ENCODE peak calls at places on chromosomes 1 and 21, in seven cellular contexts. One of them, this sample, is unnamed.

GRCh38 chr1:5994713-5995621 is 2.7 kb upstream of the NPHP4 start:
- DNase-seq in COLO829: no peak
- DNase-seq in mesothelial cell of epicardium: no peak
- DNase-seq in GM04503: no peak
- DNase-seq in NCI-H1092 treated with DMSO at 0.1 percent for 48 hours: no peak
- DNase-seq in AG08396: no peak
- DNase-seq in activated T-cell treated with anti-CD3 and anti-CD28 coated beads for 1 hour: peak
- DNase-seq in this sample: no peak

GRCh38 chr1:156711011-156711817 is 5.8 kb upstream of the CRABP2 start:
- DNase-seq in GM04503: no peak
- DNase-seq in mesothelial cell of epicardium: no peak
- DNase-seq in COLO829: no peak
- DNase-seq in NCI-H1092 treated with DMSO at 0.1 percent for 48 hours: no peak
- DNase-seq in activated T-cell treated with anti-CD3 and anti-CD28 coated beads for 1 hour: no peak
- DNase-seq in AG08396: no peak
- DNase-seq in this sample: no peak

GRCh38 chr1:218357893-218358232 is 12.7 kb downstream of the TGFB2 start:
- DNase-seq in GM04503: no peak
- DNase-seq in NCI-H1092 treated with DMSO at 0.1 percent for 48 hours: no peak
- DNase-seq in COLO829: no peak
- DNase-seq in activated T-cell treated with anti-CD3 and anti-CD28 coated beads for 1 hour: no peak
- DNase-seq in AG08396: no peak
- DNase-seq in mesothelial cell of epicardium: no peak
- DNase-seq in this sample: no peak

GRCh38 chr1:1075148-1075935 is 1.2 kb upstream of the RNF223 start:
- DNase-seq in activated T-cell treated with anti-CD3 and anti-CD28 coated beads for 1 hour: no peak
- DNase-seq in GM04503: no peak
- DNase-seq in AG08396: no peak
- DNase-seq in NCI-H1092 treated with DMSO at 0.1 percent for 48 hours: no peak
- DNase-seq in mesothelial cell of epicardium: no peak
- DNase-seq in COLO829: no peak
- DNase-seq in this sample: no peak

GRCh38 chr1:85463666-85464496 is 1.1 kb downstream of the DDAH1 start:
- DNase-seq in NCI-H1092 treated with DMSO at 0.1 percent for 48 hours: peak
- DNase-seq in mesothelial cell of epicardium: no peak
- DNase-seq in activated T-cell treated with anti-CD3 and anti-CD28 coated beads for 1 hour: no peak
- DNase-seq in AG08396: peak
- DNase-seq in COLO829: no peak
- DNase-seq in GM04503: peak
- DNase-seq in this sample: peak

GRCh38 chr1:196078691-196079090 is 529.5 kb downstream of the KCNT2 start:
- DNase-seq in COLO829: no peak
- DNase-seq in AG08396: no peak
- DNase-seq in activated T-cell treated with anti-CD3 and anti-CD28 coated beads for 1 hour: no peak
- DNase-seq in mesothelial cell of epicardium: no peak
- DNase-seq in GM04503: no peak
- DNase-seq in NCI-H1092 treated with DMSO at 0.1 percent for 48 hours: no peak
- DNase-seq in this sample: no peak

GRCh38 chr1:207440634-207441033 is 13.5 kb upstream of the CR2 start:
- DNase-seq in NCI-H1092 treated with DMSO at 0.1 percent for 48 hours: no peak
- DNase-seq in mesothelial cell of epicardium: no peak
- DNase-seq in AG08396: no peak
- DNase-seq in GM04503: no peak
- DNase-seq in COLO829: no peak
- DNase-seq in activated T-cell treated with anti-CD3 and anti-CD28 coated beads for 1 hour: no peak
- DNase-seq in this sample: no peak

GRCh38 chr1:151898519-151898991 is 10.8 kb downstream of the THEM4 start:
- DNase-seq in NCI-H1092 treated with DMSO at 0.1 percent for 48 hours: no peak
- DNase-seq in COLO829: no peak
- DNase-seq in AG08396: no peak
- DNase-seq in activated T-cell treated with anti-CD3 and anti-CD28 coated beads for 1 hour: peak
- DNase-seq in mesothelial cell of epicardium: no peak
- DNase-seq in GM04503: no peak
- DNase-seq in this sample: no peak

GRCh38 chr1:113123737-113124136 is 50.7 kb downstream of the LRIG2 start:
- DNase-seq in COLO829: no peak
- DNase-seq in NCI-H1092 treated with DMSO at 0.1 percent for 48 hours: no peak
- DNase-seq in GM04503: no peak
- DNase-seq in activated T-cell treated with anti-CD3 and anti-CD28 coated beads for 1 hour: no peak
- DNase-seq in mesothelial cell of epicardium: no peak
- DNase-seq in AG08396: peak
- DNase-seq in this sample: no peak

GRCh38 chr1:224433041-224433670 is 1.4 kb downstream of the WDR26 start:
- DNase-seq in GM04503: no peak
- DNase-seq in mesothelial cell of epicardium: no peak
- DNase-seq in COLO829: no peak
- DNase-seq in NCI-H1092 treated with DMSO at 0.1 percent for 48 hours: no peak
- DNase-seq in activated T-cell treated with anti-CD3 and anti-CD28 coated beads for 1 hour: peak
- DNase-seq in AG08396: peak
- DNase-seq in this sample: peak

GRCh38 chr1:158112994-158113758 is 67.5 kb upstream of the CD1D start:
- DNase-seq in activated T-cell treated with anti-CD3 and anti-CD28 coated beads for 1 hour: peak
- DNase-seq in NCI-H1092 treated with DMSO at 0.1 percent for 48 hours: no peak
- DNase-seq in AG08396: peak
- DNase-seq in GM04503: no peak
- DNase-seq in mesothelial cell of epicardium: peak
- DNase-seq in COLO829: peak
- DNase-seq in this sample: peak

GRCh38 chr1:153357853-153358690 is at the start of gene S100A9:
- DNase-seq in AG08396: no peak
- DNase-seq in NCI-H1092 treated with DMSO at 0.1 percent for 48 hours: no peak
- DNase-seq in activated T-cell treated with anti-CD3 and anti-CD28 coated beads for 1 hour: no peak
- DNase-seq in GM04503: no peak
- DNase-seq in mesothelial cell of epicardium: no peak
- DNase-seq in COLO829: no peak
- DNase-seq in this sample: no peak

GRCh38 chr1:239951518-239952130 is 140.1 kb upstream of the FMN2 start:
- DNase-seq in NCI-H1092 treated with DMSO at 0.1 percent for 48 hours: peak
- DNase-seq in GM04503: no peak
- DNase-seq in COLO829: peak
- DNase-seq in mesothelial cell of epicardium: peak
- DNase-seq in AG08396: peak
- DNase-seq in activated T-cell treated with anti-CD3 and anti-CD28 coated beads for 1 hour: peak
- DNase-seq in this sample: peak

GRCh38 chr1:212270564-212270963 is 14.6 kb upstream of the PPP2R5A start:
- DNase-seq in activated T-cell treated with anti-CD3 and anti-CD28 coated beads for 1 hour: no peak
- DNase-seq in GM04503: no peak
- DNase-seq in mesothelial cell of epicardium: no peak
- DNase-seq in AG08396: no peak
- DNase-seq in COLO829: no peak
- DNase-seq in NCI-H1092 treated with DMSO at 0.1 percent for 48 hours: no peak
- DNase-seq in this sample: no peak

GRCh38 chr1:64171797-64172281 is 31.6 kb upstream of the UBE2U start:
- DNase-seq in mesothelial cell of epicardium: no peak
- DNase-seq in AG08396: no peak
- DNase-seq in GM04503: no peak
- DNase-seq in COLO829: no peak
- DNase-seq in NCI-H1092 treated with DMSO at 0.1 percent for 48 hours: peak
- DNase-seq in activated T-cell treated with anti-CD3 and anti-CD28 coated beads for 1 hour: no peak
- DNase-seq in this sample: peak

GRCh38 chr21:46121286-46122221 is 23.6 kb downstream of the COL6A2 start:
- DNase-seq in activated T-cell treated with anti-CD3 and anti-CD28 coated beads for 1 hour: no peak
- DNase-seq in COLO829: no peak
- DNase-seq in mesothelial cell of epicardium: peak
- DNase-seq in GM04503: no peak
- DNase-seq in NCI-H1092 treated with DMSO at 0.1 percent for 48 hours: no peak
- DNase-seq in AG08396: no peak
- DNase-seq in this sample: no peak

GRCh38 chr21:45322231-45322959 is 34.7 kb upstream of the POFUT2 start:
- DNase-seq in AG08396: no peak
- DNase-seq in GM04503: no peak
- DNase-seq in NCI-H1092 treated with DMSO at 0.1 percent for 48 hours: no peak
- DNase-seq in activated T-cell treated with anti-CD3 and anti-CD28 coated beads for 1 hour: no peak
- DNase-seq in mesothelial cell of epicardium: no peak
- DNase-seq in COLO829: no peak
- DNase-seq in this sample: no peak

GRCh38 chr1:47996060-47996405 is 1.2 kb downstream of the TRABD2B start:
- DNase-seq in NCI-H1092 treated with DMSO at 0.1 percent for 48 hours: no peak
- DNase-seq in mesothelial cell of epicardium: no peak
- DNase-seq in GM04503: no peak
- DNase-seq in COLO829: no peak
- DNase-seq in activated T-cell treated with anti-CD3 and anti-CD28 coated beads for 1 hour: no peak
- DNase-seq in AG08396: no peak
- DNase-seq in this sample: no peak

GRCh38 chr1:35876988-35877387 is 6.0 kb upstream of the AGO1 start:
- DNase-seq in AG08396: peak
- DNase-seq in activated T-cell treated with anti-CD3 and anti-CD28 coated beads for 1 hour: no peak
- DNase-seq in mesothelial cell of epicardium: no peak
- DNase-seq in COLO829: no peak
- DNase-seq in GM04503: no peak
- DNase-seq in NCI-H1092 treated with DMSO at 0.1 percent for 48 hours: no peak
- DNase-seq in this sample: no peak

GRCh38 chr1:91584866-91585265 is 84.2 kb downstream of the CDC7 start:
- DNase-seq in AG08396: no peak
- DNase-seq in activated T-cell treated with anti-CD3 and anti-CD28 coated beads for 1 hour: no peak
- DNase-seq in NCI-H1092 treated with DMSO at 0.1 percent for 48 hours: no peak
- DNase-seq in GM04503: no peak
- DNase-seq in mesothelial cell of epicardium: no peak
- DNase-seq in COLO829: no peak
- DNase-seq in this sample: no peak

GRCh38 chr1:27392096-27392777 is at the start of gene GPR3:
- DNase-seq in mesothelial cell of epicardium: peak
- DNase-seq in AG08396: peak
- DNase-seq in NCI-H1092 treated with DMSO at 0.1 percent for 48 hours: peak
- DNase-seq in GM04503: no peak
- DNase-seq in COLO829: peak
- DNase-seq in activated T-cell treated with anti-CD3 and anti-CD28 coated beads for 1 hour: peak
- DNase-seq in this sample: peak

GRCh38 chr1:98360864-98361263 is 300.7 kb upstream of the SNX7 start:
- DNase-seq in mesothelial cell of epicardium: no peak
- DNase-seq in COLO829: no peak
- DNase-seq in activated T-cell treated with anti-CD3 and anti-CD28 coated beads for 1 hour: no peak
- DNase-seq in GM04503: no peak
- DNase-seq in AG08396: no peak
- DNase-seq in NCI-H1092 treated with DMSO at 0.1 percent for 48 hours: no peak
- DNase-seq in this sample: no peak

GRCh38 chr1:206490643-206491421 is 16.5 kb upstream of the RASSF5 start:
- DNase-seq in activated T-cell treated with anti-CD3 and anti-CD28 coated beads for 1 hour: no peak
- DNase-seq in NCI-H1092 treated with DMSO at 0.1 percent for 48 hours: no peak
- DNase-seq in mesothelial cell of epicardium: no peak
- DNase-seq in GM04503: no peak
- DNase-seq in COLO829: no peak
- DNase-seq in AG08396: no peak
- DNase-seq in this sample: no peak

GRCh38 chr1:204171751-204172178 is 5.6 kb upstream of the REN start:
- DNase-seq in mesothelial cell of epicardium: no peak
- DNase-seq in NCI-H1092 treated with DMSO at 0.1 percent for 48 hours: no peak
- DNase-seq in activated T-cell treated with anti-CD3 and anti-CD28 coated beads for 1 hour: no peak
- DNase-seq in AG08396: no peak
- DNase-seq in COLO829: no peak
- DNase-seq in GM04503: peak
- DNase-seq in this sample: no peak

GRCh38 chr21:33403786-33404571 is 766 bp downstream of the IFNGR2 start:
- DNase-seq in NCI-H1092 treated with DMSO at 0.1 percent for 48 hours: peak
- DNase-seq in activated T-cell treated with anti-CD3 and anti-CD28 coated beads for 1 hour: no peak
- DNase-seq in COLO829: no peak
- DNase-seq in AG08396: peak
- DNase-seq in GM04503: no peak
- DNase-seq in mesothelial cell of epicardium: peak
- DNase-seq in this sample: peak

GRCh38 chr1:7942701-7943029 is 2.0 kb upstream of the TNFRSF9 start:
- DNase-seq in mesothelial cell of epicardium: no peak
- DNase-seq in NCI-H1092 treated with DMSO at 0.1 percent for 48 hours: no peak
- DNase-seq in AG08396: no peak
- DNase-seq in activated T-cell treated with anti-CD3 and anti-CD28 coated beads for 1 hour: no peak
- DNase-seq in COLO829: no peak
- DNase-seq in GM04503: no peak
- DNase-seq in this sample: no peak

GRCh38 chr1:44605904-44606615 is 68.2 kb downstream of the TMEM53 start:
- DNase-seq in activated T-cell treated with anti-CD3 and anti-CD28 coated beads for 1 hour: no peak
- DNase-seq in GM04503: no peak
- DNase-seq in AG08396: no peak
- DNase-seq in NCI-H1092 treated with DMSO at 0.1 percent for 48 hours: no peak
- DNase-seq in COLO829: no peak
- DNase-seq in mesothelial cell of epicardium: no peak
- DNase-seq in this sample: no peak

GRCh38 chr1:235206533-235207201 is 45.6 kb upstream of the RBM34 start:
- DNase-seq in GM04503: no peak
- DNase-seq in mesothelial cell of epicardium: no peak
- DNase-seq in NCI-H1092 treated with DMSO at 0.1 percent for 48 hours: no peak
- DNase-seq in COLO829: peak
- DNase-seq in activated T-cell treated with anti-CD3 and anti-CD28 coated beads for 1 hour: no peak
- DNase-seq in AG08396: no peak
- DNase-seq in this sample: no peak

GRCh38 chr1:201009967-201010645 is 13.4 kb downstream of the KIF21B start:
- DNase-seq in GM04503: no peak
- DNase-seq in NCI-H1092 treated with DMSO at 0.1 percent for 48 hours: no peak
- DNase-seq in AG08396: no peak
- DNase-seq in mesothelial cell of epicardium: no peak
- DNase-seq in COLO829: no peak
- DNase-seq in activated T-cell treated with anti-CD3 and anti-CD28 coated beads for 1 hour: no peak
- DNase-seq in this sample: no peak

GRCh38 chr1:108079550-108079949 is 114.6 kb upstream of the VAV3 start:
- DNase-seq in COLO829: no peak
- DNase-seq in GM04503: no peak
- DNase-seq in AG08396: no peak
- DNase-seq in NCI-H1092 treated with DMSO at 0.1 percent for 48 hours: no peak
- DNase-seq in activated T-cell treated with anti-CD3 and anti-CD28 coated beads for 1 hour: peak
- DNase-seq in mesothelial cell of epicardium: no peak
- DNase-seq in this sample: no peak

GRCh38 chr1:81689531-81689941 is 111.2 kb upstream of the ADGRL2 start:
- DNase-seq in AG08396: peak
- DNase-seq in NCI-H1092 treated with DMSO at 0.1 percent for 48 hours: no peak
- DNase-seq in COLO829: no peak
- DNase-seq in mesothelial cell of epicardium: no peak
- DNase-seq in activated T-cell treated with anti-CD3 and anti-CD28 coated beads for 1 hour: no peak
- DNase-seq in GM04503: peak
- DNase-seq in this sample: no peak

GRCh38 chr1:223142795-223143759 is at the start of gene TLR5:
- DNase-seq in mesothelial cell of epicardium: peak
- DNase-seq in GM04503: no peak
- DNase-seq in COLO829: peak
- DNase-seq in activated T-cell treated with anti-CD3 and anti-CD28 coated beads for 1 hour: peak
- DNase-seq in NCI-H1092 treated with DMSO at 0.1 percent for 48 hours: peak
- DNase-seq in AG08396: peak
- DNase-seq in this sample: peak

GRCh38 chr1:208248254-208248935 is 4.2 kb upstream of the PLXNA2 start:
- DNase-seq in mesothelial cell of epicardium: no peak
- DNase-seq in AG08396: no peak
- DNase-seq in activated T-cell treated with anti-CD3 and anti-CD28 coated beads for 1 hour: no peak
- DNase-seq in COLO829: no peak
- DNase-seq in NCI-H1092 treated with DMSO at 0.1 percent for 48 hours: no peak
- DNase-seq in GM04503: no peak
- DNase-seq in this sample: no peak

This sample was measured in small intestine.